ENCODE peak calls at places on chromosomes 1 and 21, in six cellular contexts. One of them, this sample, is unnamed.
A peak's percentile ranks its signal among the peaks of the same experiment; 100 is the strongest.

GRCh38 chr1:7639435-7640131 is 131.5 kb upstream of the VAMP3 start:
- DNase-seq in stimulated activated CD8-positive, alpha-beta memory T cell treated with anti-CD3 and anti-CD28 coated beads, Interleukin-12 subunit alpha, Interleukin-12 subunit beta, amount 100 ng/mL, for 4 hours: no peak
- DNase-seq in G401: no peak
- DNase-seq in astrocyte of the spinal cord: no peak
- DNase-seq in AG09319: no peak
- DNase-seq in HFFc6: no peak
- DNase-seq in this sample: no peak

GRCh38 chr1:48916121-48917069 is 139.7 kb upstream of the BEND5 start:
- DNase-seq in HFFc6: no peak
- DNase-seq in stimulated activated CD8-positive, alpha-beta memory T cell treated with anti-CD3 and anti-CD28 coated beads, Interleukin-12 subunit alpha, Interleukin-12 subunit beta, amount 100 ng/mL, for 4 hours: no peak
- DNase-seq in astrocyte of the spinal cord: peak; percentile 78
- DNase-seq in AG09319: peak; percentile 25
- DNase-seq in G401: peak; percentile 14
- DNase-seq in this sample: peak; percentile 27

GRCh38 chr1:907611-908451 is 15.9 kb upstream of the SAMD11 start:
- DNase-seq in HFFc6: no peak
- DNase-seq in stimulated activated CD8-positive, alpha-beta memory T cell treated with anti-CD3 and anti-CD28 coated beads, Interleukin-12 subunit alpha, Interleukin-12 subunit beta, amount 100 ng/mL, for 4 hours: no peak
- DNase-seq in AG09319: no peak
- DNase-seq in G401: no peak
- DNase-seq in astrocyte of the spinal cord: no peak
- DNase-seq in this sample: no peak

GRCh38 chr1:154485905-154486304 is 16.1 kb upstream of the TDRD10 start:
- DNase-seq in AG09319: no peak
- DNase-seq in HFFc6: no peak
- DNase-seq in G401: no peak
- DNase-seq in astrocyte of the spinal cord: no peak
- DNase-seq in stimulated activated CD8-positive, alpha-beta memory T cell treated with anti-CD3 and anti-CD28 coated beads, Interleukin-12 subunit alpha, Interleukin-12 subunit beta, amount 100 ng/mL, for 4 hours: no peak
- DNase-seq in this sample: no peak

GRCh38 chr21:31293986-31294385 is 50.1 kb downstream of the TIAM1 start:
- DNase-seq in stimulated activated CD8-positive, alpha-beta memory T cell treated with anti-CD3 and anti-CD28 coated beads, Interleukin-12 subunit alpha, Interleukin-12 subunit beta, amount 100 ng/mL, for 4 hours: peak; percentile 26
- DNase-seq in AG09319: peak; percentile 18
- DNase-seq in HFFc6: peak; percentile 19
- DNase-seq in astrocyte of the spinal cord: peak; percentile 90
- DNase-seq in G401: no peak
- DNase-seq in this sample: no peak

GRCh38 chr1:29282924-29283803 is 46.8 kb downstream of the PTPRU start:
- DNase-seq in astrocyte of the spinal cord: peak; percentile 48
- DNase-seq in G401: peak; percentile 65
- DNase-seq in AG09319: no peak
- DNase-seq in HFFc6: peak; percentile 34
- DNase-seq in stimulated activated CD8-positive, alpha-beta memory T cell treated with anti-CD3 and anti-CD28 coated beads, Interleukin-12 subunit alpha, Interleukin-12 subunit beta, amount 100 ng/mL, for 4 hours: no peak
- DNase-seq in this sample: peak; percentile 93

GRCh38 chr1:22534951-22535350 is 28.3 kb upstream of the EPHA8 start:
- DNase-seq in G401: no peak
- DNase-seq in astrocyte of the spinal cord: no peak
- DNase-seq in stimulated activated CD8-positive, alpha-beta memory T cell treated with anti-CD3 and anti-CD28 coated beads, Interleukin-12 subunit alpha, Interleukin-12 subunit beta, amount 100 ng/mL, for 4 hours: no peak
- DNase-seq in AG09319: no peak
- DNase-seq in HFFc6: no peak
- DNase-seq in this sample: no peak

GRCh38 chr1:205061665-205062069 is 18.7 kb downstream of the CNTN2 start:
- DNase-seq in AG09319: peak; percentile 18
- DNase-seq in HFFc6: peak; percentile 51
- DNase-seq in G401: peak; percentile 98
- DNase-seq in astrocyte of the spinal cord: peak; percentile 64
- DNase-seq in stimulated activated CD8-positive, alpha-beta memory T cell treated with anti-CD3 and anti-CD28 coated beads, Interleukin-12 subunit alpha, Interleukin-12 subunit beta, amount 100 ng/mL, for 4 hours: peak; percentile 13
- DNase-seq in this sample: peak; percentile 67

GRCh38 chr1:241607497-241607896 is 32.7 kb downstream of the CHML start:
- DNase-seq in astrocyte of the spinal cord: no peak
- DNase-seq in stimulated activated CD8-positive, alpha-beta memory T cell treated with anti-CD3 and anti-CD28 coated beads, Interleukin-12 subunit alpha, Interleukin-12 subunit beta, amount 100 ng/mL, for 4 hours: no peak
- DNase-seq in G401: no peak
- DNase-seq in AG09319: no peak
- DNase-seq in HFFc6: no peak
- DNase-seq in this sample: no peak

GRCh38 chr1:247303211-247303610 is 28.5 kb downstream of the ZNF496 start:
- DNase-seq in AG09319: no peak
- DNase-seq in astrocyte of the spinal cord: no peak
- DNase-seq in G401: no peak
- DNase-seq in stimulated activated CD8-positive, alpha-beta memory T cell treated with anti-CD3 and anti-CD28 coated beads, Interleukin-12 subunit alpha, Interleukin-12 subunit beta, amount 100 ng/mL, for 4 hours: no peak
- DNase-seq in HFFc6: no peak
- DNase-seq in this sample: no peak

GRCh38 chr1:186435336-186435735 is 25.6 kb downstream of the PDC start:
- DNase-seq in G401: no peak
- DNase-seq in HFFc6: no peak
- DNase-seq in astrocyte of the spinal cord: no peak
- DNase-seq in AG09319: no peak
- DNase-seq in stimulated activated CD8-positive, alpha-beta memory T cell treated with anti-CD3 and anti-CD28 coated beads, Interleukin-12 subunit alpha, Interleukin-12 subunit beta, amount 100 ng/mL, for 4 hours: no peak
- DNase-seq in this sample: no peak

GRCh38 chr1:12135612-12136011 is 31.2 kb upstream of the TNFRSF1B start:
- DNase-seq in AG09319: no peak
- DNase-seq in astrocyte of the spinal cord: no peak
- DNase-seq in stimulated activated CD8-positive, alpha-beta memory T cell treated with anti-CD3 and anti-CD28 coated beads, Interleukin-12 subunit alpha, Interleukin-12 subunit beta, amount 100 ng/mL, for 4 hours: no peak
- DNase-seq in HFFc6: no peak
- DNase-seq in G401: no peak
- DNase-seq in this sample: no peak

GRCh38 chr1:48493970-48494769 is 22.2 kb upstream of the SPATA6 start:
- DNase-seq in HFFc6: peak; percentile 46
- DNase-seq in stimulated activated CD8-positive, alpha-beta memory T cell treated with anti-CD3 and anti-CD28 coated beads, Interleukin-12 subunit alpha, Interleukin-12 subunit beta, amount 100 ng/mL, for 4 hours: no peak
- DNase-seq in G401: peak; percentile 6
- DNase-seq in astrocyte of the spinal cord: peak; percentile 94
- DNase-seq in AG09319: peak; percentile 34
- DNase-seq in this sample: no peak

GRCh38 chr1:226973371-226973897 is 33.3 kb downstream of the COQ8A start:
- DNase-seq in HFFc6: no peak
- DNase-seq in AG09319: no peak
- DNase-seq in stimulated activated CD8-positive, alpha-beta memory T cell treated with anti-CD3 and anti-CD28 coated beads, Interleukin-12 subunit alpha, Interleukin-12 subunit beta, amount 100 ng/mL, for 4 hours: no peak
- DNase-seq in astrocyte of the spinal cord: no peak
- DNase-seq in G401: peak; percentile 96
- DNase-seq in this sample: no peak

GRCh38 chr1:68217060-68217554 is 15.2 kb downstream of the WLS start:
- DNase-seq in stimulated activated CD8-positive, alpha-beta memory T cell treated with anti-CD3 and anti-CD28 coated beads, Interleukin-12 subunit alpha, Interleukin-12 subunit beta, amount 100 ng/mL, for 4 hours: no peak
- DNase-seq in astrocyte of the spinal cord: no peak
- DNase-seq in G401: peak; percentile 29
- DNase-seq in HFFc6: no peak
- DNase-seq in AG09319: no peak
- DNase-seq in this sample: no peak

GRCh38 chr1:21601278-21602048 is 67.7 kb downstream of the RAP1GAP start:
- DNase-seq in stimulated activated CD8-positive, alpha-beta memory T cell treated with anti-CD3 and anti-CD28 coated beads, Interleukin-12 subunit alpha, Interleukin-12 subunit beta, amount 100 ng/mL, for 4 hours: no peak
- DNase-seq in G401: no peak
- DNase-seq in AG09319: no peak
- DNase-seq in HFFc6: no peak
- DNase-seq in astrocyte of the spinal cord: no peak
- DNase-seq in this sample: no peak

GRCh38 chr1:65310078-65310587 is 790 bp downstream of the DNAJC6 start:
- DNase-seq in astrocyte of the spinal cord: no peak
- DNase-seq in AG09319: no peak
- DNase-seq in stimulated activated CD8-positive, alpha-beta memory T cell treated with anti-CD3 and anti-CD28 coated beads, Interleukin-12 subunit alpha, Interleukin-12 subunit beta, amount 100 ng/mL, for 4 hours: no peak
- DNase-seq in HFFc6: no peak
- DNase-seq in G401: peak; percentile 79
- DNase-seq in this sample: peak; percentile 51

GRCh38 chr1:89922911-89923310 is 72.0 kb upstream of the ZNF326 start:
- DNase-seq in G401: no peak
- DNase-seq in astrocyte of the spinal cord: no peak
- DNase-seq in stimulated activated CD8-positive, alpha-beta memory T cell treated with anti-CD3 and anti-CD28 coated beads, Interleukin-12 subunit alpha, Interleukin-12 subunit beta, amount 100 ng/mL, for 4 hours: no peak
- DNase-seq in AG09319: no peak
- DNase-seq in HFFc6: no peak
- DNase-seq in this sample: no peak

GRCh38 chr21:45080232-45080631 is 5.9 kb downstream of the ADARB1 start:
- DNase-seq in HFFc6: no peak
- DNase-seq in astrocyte of the spinal cord: no peak
- DNase-seq in stimulated activated CD8-positive, alpha-beta memory T cell treated with anti-CD3 and anti-CD28 coated beads, Interleukin-12 subunit alpha, Interleukin-12 subunit beta, amount 100 ng/mL, for 4 hours: no peak
- DNase-seq in AG09319: no peak
- DNase-seq in G401: no peak
- DNase-seq in this sample: no peak

GRCh38 chr1:204560590-204560989 is 44.4 kb downstream of the MDM4 start:
- DNase-seq in G401: no peak
- DNase-seq in astrocyte of the spinal cord: peak; percentile 41
- DNase-seq in HFFc6: peak; percentile 28
- DNase-seq in stimulated activated CD8-positive, alpha-beta memory T cell treated with anti-CD3 and anti-CD28 coated beads, Interleukin-12 subunit alpha, Interleukin-12 subunit beta, amount 100 ng/mL, for 4 hours: no peak
- DNase-seq in AG09319: no peak
- DNase-seq in this sample: no peak

GRCh38 chr1:82154231-82154630 is 353.5 kb downstream of the ADGRL2 start:
- DNase-seq in stimulated activated CD8-positive, alpha-beta memory T cell treated with anti-CD3 and anti-CD28 coated beads, Interleukin-12 subunit alpha, Interleukin-12 subunit beta, amount 100 ng/mL, for 4 hours: no peak
- DNase-seq in HFFc6: no peak
- DNase-seq in G401: no peak
- DNase-seq in AG09319: no peak
- DNase-seq in astrocyte of the spinal cord: no peak
- DNase-seq in this sample: no peak

GRCh38 chr1:169363046-169363756 is 4.4 kb downstream of the NME7 start:
- DNase-seq in astrocyte of the spinal cord: peak; percentile 91
- DNase-seq in AG09319: no peak
- DNase-seq in G401: no peak
- DNase-seq in stimulated activated CD8-positive, alpha-beta memory T cell treated with anti-CD3 and anti-CD28 coated beads, Interleukin-12 subunit alpha, Interleukin-12 subunit beta, amount 100 ng/mL, for 4 hours: no peak
- DNase-seq in HFFc6: peak; percentile 81
- DNase-seq in this sample: no peak

GRCh38 chr1:213656039-213656438 is 331.7 kb upstream of the PROX1 start:
- DNase-seq in HFFc6: no peak
- DNase-seq in G401: no peak
- DNase-seq in AG09319: no peak
- DNase-seq in astrocyte of the spinal cord: no peak
- DNase-seq in stimulated activated CD8-positive, alpha-beta memory T cell treated with anti-CD3 and anti-CD28 coated beads, Interleukin-12 subunit alpha, Interleukin-12 subunit beta, amount 100 ng/mL, for 4 hours: no peak
- DNase-seq in this sample: no peak

GRCh38 chr1:99672500-99673213 is 26.7 kb downstream of the PALMD start:
- DNase-seq in AG09319: no peak
- DNase-seq in stimulated activated CD8-positive, alpha-beta memory T cell treated with anti-CD3 and anti-CD28 coated beads, Interleukin-12 subunit alpha, Interleukin-12 subunit beta, amount 100 ng/mL, for 4 hours: no peak
- DNase-seq in astrocyte of the spinal cord: no peak
- DNase-seq in G401: no peak
- DNase-seq in HFFc6: no peak
- DNase-seq in this sample: no peak

GRCh38 chr1:63651110-63651776 is 58.0 kb downstream of the PGM1 start:
- DNase-seq in G401: peak; percentile 58
- DNase-seq in AG09319: no peak
- DNase-seq in astrocyte of the spinal cord: peak; percentile 70
- DNase-seq in HFFc6: peak; percentile 85
- DNase-seq in stimulated activated CD8-positive, alpha-beta memory T cell treated with anti-CD3 and anti-CD28 coated beads, Interleukin-12 subunit alpha, Interleukin-12 subunit beta, amount 100 ng/mL, for 4 hours: no peak
- DNase-seq in this sample: no peak

GRCh38 chr1:242788771-242789170 is 264.3 kb upstream of the PLD5 start:
- DNase-seq in G401: no peak
- DNase-seq in AG09319: no peak
- DNase-seq in stimulated activated CD8-positive, alpha-beta memory T cell treated with anti-CD3 and anti-CD28 coated beads, Interleukin-12 subunit alpha, Interleukin-12 subunit beta, amount 100 ng/mL, for 4 hours: no peak
- DNase-seq in HFFc6: no peak
- DNase-seq in astrocyte of the spinal cord: no peak
- DNase-seq in this sample: no peak

GRCh38 chr1:3465935-3466321 is 11.5 kb downstream of the ARHGEF16 start:
- DNase-seq in stimulated activated CD8-positive, alpha-beta memory T cell treated with anti-CD3 and anti-CD28 coated beads, Interleukin-12 subunit alpha, Interleukin-12 subunit beta, amount 100 ng/mL, for 4 hours: no peak
- DNase-seq in astrocyte of the spinal cord: no peak
- DNase-seq in AG09319: no peak
- DNase-seq in HFFc6: no peak
- DNase-seq in G401: no peak
- DNase-seq in this sample: no peak

GRCh38 chr1:210246447-210246846 is 13.9 kb downstream of the SERTAD4 start:
- DNase-seq in G401: no peak
- DNase-seq in AG09319: no peak
- DNase-seq in stimulated activated CD8-positive, alpha-beta memory T cell treated with anti-CD3 and anti-CD28 coated beads, Interleukin-12 subunit alpha, Interleukin-12 subunit beta, amount 100 ng/mL, for 4 hours: no peak
- DNase-seq in HFFc6: peak; percentile 19
- DNase-seq in astrocyte of the spinal cord: peak; percentile 55
- DNase-seq in this sample: no peak

GRCh38 chr1:116769561-116769977 is 15.3 kb downstream of the CD2 start:
- DNase-seq in astrocyte of the spinal cord: peak; percentile 67
- DNase-seq in stimulated activated CD8-positive, alpha-beta memory T cell treated with anti-CD3 and anti-CD28 coated beads, Interleukin-12 subunit alpha, Interleukin-12 subunit beta, amount 100 ng/mL, for 4 hours: no peak
- DNase-seq in AG09319: no peak
- DNase-seq in HFFc6: peak; percentile 11
- DNase-seq in G401: no peak
- DNase-seq in this sample: no peak

This sample was measured in H1.